ENCODE peak calls at places on chromosomes 3 and 15, in seven cellular contexts. E, K, H, J, F, G and A are unnamed samples. For H3K4me1, the result is how much of the 10 kb centered on the place peaks cover.

GRCh38 chr15:69615756-69616155 is 163.1 kb downstream of the RPLP1 start:
- DNase-seq in G (no peak), K (no peak), F (no peak), H (no peak), J (no peak), E (no peak), A (no peak)

GRCh38 chr3:161035711-161036110 is 69.4 kb downstream of the B3GALNT1 start:
- DNase-seq in G (no peak), H (no peak), J (no peak), K (no peak), E (no peak), F (no peak), A (no peak)

GRCh38 chr3:100586832-100587231 is 22.6 kb upstream of the ADGRG7 start:
- DNase-seq in G (no peak), K (no peak), E (no peak), J (no peak), F (no peak), H (no peak), A (no peak)

GRCh38 chr3:122415104-122415744 is 638 bp downstream of the WDR5B start:
- DNase-seq in E (no peak), J (peak), G (peak), H (peak), K (peak), F (peak), A (peak)

GRCh38 chr3:170584585-170585007 is 1.3 kb downstream of the SLC7A14 start:
- DNase-seq in H (peak), E (no peak), G (peak), J (peak), F (peak), K (no peak), A (peak)

GRCh38 chr3:14113964-14114667 is 10.6 kb downstream of the CHCHD4 start:
- DNase-seq in E (no peak), H (no peak), G (no peak), K (no peak), J (no peak), F (peak), A (no peak)

GRCh38 chr3:135895734-135896121 is 69.8 kb upstream of the PPP2R3A start:
- DNase-seq in K (no peak), G (no peak), F (no peak), E (no peak), J (no peak), H (no peak), A (no peak)

GRCh38 chr3:65114041-65114440 is 426.2 kb upstream of the ADAMTS9 start:
- DNase-seq in G (no peak), K (no peak), J (no peak), F (no peak), H (no peak), E (no peak), A (no peak)

GRCh38 chr3:57796261-57796660 is 40.2 kb downstream of the SLMAP start:
- DNase-seq in H (no peak), J (peak), F (no peak), K (no peak), E (no peak), G (no peak), A (no peak)

GRCh38 chr3:142849148-142849547 is 39.7 kb downstream of the PCOLCE2 start:
- DNase-seq in K (no peak), H (no peak), G (no peak), E (no peak), F (no peak), J (no peak), A (no peak)

GRCh38 chr15:69857686-69858391 is 239.9 kb downstream of the TLE3 start:
- DNase-seq in H (no peak), G (no peak), J (no peak), E (no peak), F (no peak), K (no peak), A (no peak)

GRCh38 chr3:68945231-68945630 is 12.9 kb upstream of the TAFA4 start:
- DNase-seq in F (no peak), K (no peak), H (no peak), E (no peak), J (no peak), G (no peak), A (no peak)

GRCh38 chr15:89575656-89576416 is 567 bp downstream of the TICRR start:
- DNase-seq in J (peak), K (no peak), F (no peak), H (peak), E (no peak), G (no peak), A (no peak)

GRCh38 chr15:85504739-85505676 is 124.6 kb downstream of the AKAP13 start:
- DNase-seq in F (peak), E (no peak), H (peak), J (peak), G (peak), K (no peak), A (peak)

GRCh38 chr15:77633913-77634265 is 1.2 kb upstream of the LINGO1 start:
- DNase-seq in F (no peak), H (no peak), G (no peak), E (peak), K (no peak), J (no peak), A (no peak)

GRCh38 chr15:39594056-39594763 is 13.3 kb downstream of the THBS1 start:
- DNase-seq in G (no peak), F (no peak), K (no peak), J (peak), E (no peak), H (no peak), A (no peak)

GRCh38 chr15:70199124-70199482 is 101.4 kb upstream of the TLE3 start:
- DNase-seq in E (no peak), H (no peak), K (no peak), F (no peak), G (no peak), J (no peak), A (peak)

GRCh38 chr15:46242935-46243334 is 608.1 kb downstream of the SQOR start:
- DNase-seq in K (no peak), J (no peak), E (no peak), G (no peak), F (no peak), H (no peak), A (peak)

GRCh38 chr3:19903649-19904048 is 30.4 kb downstream of the EFHB start:
- DNase-seq in H (no peak), F (no peak), E (no peak), J (no peak), K (no peak), G (no peak), A (no peak)

GRCh38 chr3:10552631-10552943 is 47.2 kb upstream of the ATP2B2 start:
- DNase-seq in J (no peak), K (no peak), F (no peak), E (no peak), G (no peak), H (no peak), A (no peak)

GRCh38 chr3:66428733-66429132 is 72.1 kb downstream of the LRIG1 start:
- DNase-seq in F (no peak), H (no peak), G (peak), E (no peak), J (peak), K (no peak), A (peak)

GRCh38 chr3:69568926-69569325 is 170.3 kb upstream of the MITF start:
- DNase-seq in G (no peak), F (no peak), E (no peak), H (no peak), K (no peak), J (peak), A (no peak)

DNA sequence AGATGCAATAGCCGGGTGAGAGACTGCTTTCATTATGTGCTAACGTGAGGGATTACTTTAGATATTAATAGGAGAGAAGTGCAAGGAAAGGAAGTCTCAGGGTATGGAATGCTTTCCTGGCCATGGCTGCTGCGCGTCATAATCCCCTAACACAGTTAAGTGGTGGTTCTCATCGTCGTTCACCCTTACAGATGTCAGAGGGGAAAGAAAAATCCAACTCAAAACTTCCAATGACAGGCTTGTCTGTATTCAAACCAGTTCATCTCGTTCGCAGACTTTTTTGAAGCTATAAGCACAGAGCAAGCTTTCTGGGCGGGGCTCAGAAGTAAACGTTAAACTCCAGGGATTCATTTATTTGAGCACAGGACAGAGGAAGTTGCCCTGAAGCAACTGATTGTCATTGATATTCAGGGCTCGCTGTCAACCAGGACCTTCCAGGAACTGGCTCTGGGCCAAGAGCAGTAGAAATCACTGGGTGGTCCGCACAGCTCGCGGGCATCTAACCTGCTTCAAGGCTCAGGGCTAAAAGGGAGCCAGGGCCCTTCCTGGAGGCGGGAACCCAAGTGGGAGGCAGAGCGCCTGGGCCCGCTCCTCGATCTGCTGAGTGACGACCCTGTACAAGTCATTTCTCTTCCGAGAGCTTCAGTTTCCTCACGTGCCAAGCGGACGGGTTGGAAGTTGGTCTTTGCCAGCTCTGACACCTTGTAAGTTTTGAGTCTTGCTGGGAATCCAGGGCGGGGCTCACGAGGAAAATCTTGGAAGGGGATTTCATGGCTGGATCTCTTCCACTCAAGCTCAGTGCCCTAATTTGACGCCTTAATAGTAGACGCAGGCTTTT is 1.1 kb upstream of the LPP start:
- DNase-seq in E (peak), G (peak), J (peak), F (no peak), K (no peak), H (no peak), A (peak)
- TF ChIP-seq USF2 in E (no peak), G (no peak), J (peak), F (no peak), K (no peak), H (no peak), A (no peak)

DNA sequence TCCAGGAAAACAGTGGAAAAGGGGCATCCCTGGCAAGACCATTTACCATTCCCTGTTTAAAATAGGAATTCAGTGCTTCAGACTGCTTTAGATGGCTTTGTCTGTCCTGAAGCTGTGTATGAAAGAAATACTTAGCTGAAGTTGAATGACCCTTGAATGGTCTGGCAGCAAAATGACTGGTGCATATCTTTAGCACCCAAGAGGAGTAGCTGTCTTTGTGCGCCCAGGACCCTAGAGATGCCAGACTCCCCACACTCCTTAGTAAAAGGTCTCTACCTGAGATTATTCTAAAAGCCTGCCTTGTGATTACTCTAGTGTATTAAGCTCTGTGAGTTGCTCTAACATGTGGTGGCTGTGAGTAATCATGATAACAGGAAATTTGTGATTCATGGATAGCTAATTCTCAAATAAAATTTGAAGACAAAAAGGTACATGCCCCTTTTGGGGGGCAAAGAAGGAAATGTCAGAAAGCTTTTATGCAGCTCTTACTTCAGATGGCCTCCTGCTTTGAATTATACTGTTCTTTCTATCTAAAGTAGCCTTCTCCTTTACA is 3.2 kb downstream of the MAPKBP1 start:
- DNase-seq in G (no peak), J (peak), E (no peak), K (no peak), H (no peak), F (no peak), A (no peak)
- H3K4me1 ChIP-seq in G (under half), J (under half), E (under half), K (under half), H (under half), F (half or more), A (under half)

GRCh38 chr15:27827336-27827735 is 271.8 kb downstream of the OCA2 start:
- DNase-seq in H (no peak), J (peak), E (no peak), K (no peak), G (no peak), F (no peak), A (no peak)
- TF ChIP-seq USF2 in H (no peak), J (no peak), E (no peak), K (no peak), G (no peak), F (no peak), A (no peak)

DNA sequence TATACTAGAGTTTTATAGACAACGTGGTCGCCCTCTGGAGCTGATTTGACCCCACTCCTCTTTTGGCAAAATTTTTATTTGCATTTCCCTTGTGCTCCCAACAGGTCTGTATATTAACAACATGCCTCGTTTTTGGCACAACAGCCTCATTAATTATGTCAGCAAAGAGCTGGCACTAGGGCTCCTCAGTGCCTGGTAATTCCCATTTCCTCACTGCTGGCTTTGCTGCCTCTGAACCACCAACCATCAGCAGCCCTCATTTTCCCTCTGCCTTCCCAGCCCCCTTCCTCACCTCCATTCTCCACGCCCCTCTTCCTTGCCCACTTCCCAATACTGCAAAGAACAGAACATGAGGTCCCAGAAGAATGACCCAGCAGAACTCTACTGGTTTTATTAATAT is 204.8 kb downstream of the ABHD5 start:
- DNase-seq in F (no peak), E (no peak), J (no peak), K (no peak), G (no peak), H (no peak), A (no peak)
- H3K4me1 ChIP-seq in F (under half), E (under half), J (under half), K (under half), G (under half), H (under half), A (under half)

GRCh38 chr3:107384428-107384827 is 7.2 kb downstream of the CCDC54 start:
- DNase-seq in K (no peak), E (no peak), F (no peak), J (no peak), H (no peak), G (no peak), A (no peak)
- TF ChIP-seq USF2 in K (no peak), E (no peak), F (no peak), J (no peak), H (no peak), G (no peak), A (no peak)

GRCh38 chr3:62370112-62371031 is 3.0 kb downstream of the FEZF2 start:
- DNase-seq in G (no peak), H (no peak), J (no peak), E (no peak), F (no peak), K (no peak), A (peak)
- H3K4me1 ChIP-seq in G (under half), H (under half), J (under half), E (under half), F (under half), K (under half), A (under half)

DNA sequence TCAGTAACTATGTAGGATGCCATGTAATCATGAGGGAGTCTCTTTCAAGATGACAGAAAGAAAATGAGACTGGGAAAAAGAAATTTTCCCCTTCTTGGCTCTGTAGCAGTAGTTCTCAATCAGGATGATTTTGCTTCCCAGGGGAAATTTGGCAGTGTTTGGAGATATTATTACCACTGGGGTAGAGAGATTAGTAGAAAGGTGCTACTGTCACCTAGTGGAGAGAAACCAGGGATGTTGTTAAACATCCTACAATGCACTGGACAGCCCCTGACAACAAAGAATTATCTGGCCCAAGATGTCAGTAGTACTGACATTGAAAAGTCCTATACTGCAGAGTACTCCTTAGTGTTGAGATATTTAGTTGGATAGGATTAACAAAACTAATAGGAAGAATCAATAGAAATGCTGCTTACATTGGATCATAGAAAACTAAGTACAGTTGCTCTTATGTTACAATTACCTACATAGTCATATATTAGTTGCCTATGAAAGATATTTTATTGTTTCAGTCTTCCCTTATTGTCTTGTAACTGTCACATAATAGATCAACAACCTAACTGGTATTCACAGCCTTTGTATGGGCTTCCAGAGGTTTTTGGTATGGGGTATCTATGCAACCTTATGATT is 433.3 kb downstream of the RAP2B start:
- DNase-seq in E (no peak), J (peak), G (peak), H (peak), F (peak), K (no peak), A (peak)
- TF ChIP-seq USF2 in E (no peak), J (no peak), G (no peak), H (no peak), F (no peak), K (no peak), A (no peak)

GRCh38 chr15:42504631-42505030 is 9.2 kb downstream of the SNAP23 start:
- DNase-seq in E (no peak), H (no peak), G (no peak), F (no peak), J (no peak), K (no peak), A (no peak)
- H3K4me1 ChIP-seq in E (under half), H (under half), G (under half), F (under half), J (under half), K (under half), A (under half)

GRCh38 chr15:50182233-50183013 is 427 bp downstream of the SLC27A2 start:
- DNase-seq in K (no peak), E (no peak), F (no peak), G (peak), J (peak), H (peak), A (peak)
- TF ChIP-seq USF2 in K (no peak), E (no peak), F (no peak), G (no peak), J (no peak), H (no peak), A (no peak)

DNA sequence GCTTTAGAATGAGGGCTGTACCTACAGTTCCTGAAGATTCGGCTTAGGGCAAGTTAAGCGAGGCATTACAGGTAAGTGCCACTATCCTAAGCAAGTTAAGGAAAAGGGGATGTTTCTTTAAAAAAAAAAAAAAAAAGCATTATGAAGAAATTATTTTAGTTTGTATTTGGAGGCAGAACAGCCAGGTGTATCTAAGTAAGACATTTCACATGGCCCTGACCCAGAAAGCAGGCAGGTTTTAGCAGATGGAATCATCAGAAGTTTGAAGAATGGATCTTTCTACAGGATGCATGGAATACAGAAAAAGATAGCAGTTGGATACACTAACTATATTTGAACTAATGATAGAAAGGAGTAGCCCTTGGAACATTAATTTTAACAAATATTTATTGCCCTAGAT is 105.6 kb downstream of the OSBPL10 start:
- DNase-seq in H (no peak), J (no peak), E (no peak), G (no peak), F (no peak), K (no peak), A (no peak)
- H3K4me1 ChIP-seq in H (under half), J (under half), E (under half), G (under half), F (under half), K (under half), A (under half)